ENCODE peak calls at places on chromosomes 16 and 17, in four cellular contexts. V is BJ; H is body of pancreas; E is CD4-positive, alpha-beta T cell. K is an unnamed sample.

GRCh38 chr16:84396537-84397008 is 28.2 kb downstream of the ATP2C2 start:
- DNase-seq in V (no peak), H (no peak), E (no peak), K (no peak)

GRCh38 chr17:70862295-70862694 is 693.0 kb downstream of the KCNJ2 start:
- DNase-seq in V (no peak), H (no peak), E (no peak), K (no peak)

GRCh38 chr17:48054238-48055185 is 6.4 kb downstream of the NFE2L1 start:
- DNase-seq in V (peak; percentile 57), H (peak; percentile 87), E (no peak), K (no peak)

GRCh38 chr17:33016920-33017319 is 25.3 kb downstream of the SPACA3 start:
- DNase-seq in V (no peak), H (no peak), E (no peak), K (no peak)

GRCh38 chr17:55898195-55898594 is 147.3 kb downstream of the PCTP start:
- DNase-seq in V (no peak), H (peak; percentile 15), E (no peak), K (no peak)

GRCh38 chr16:84652565-84652964 is 4.3 kb downstream of the KLHL36 start:
- DNase-seq in V (no peak), H (no peak), E (peak; percentile 41), K (no peak)

GRCh38 chr17:47199627-47200324 is 9.4 kb upstream of the MYL4 start:
- DNase-seq in V (no peak), H (no peak), E (no peak), K (peak; percentile 58)

GRCh38 chr17:35127751-35128514 is 6.5 kb downstream of the FNDC8 start:
- DNase-seq in V (peak; percentile 78), H (peak; percentile 33), E (no peak), K (no peak)

GRCh38 chr17:43556292-43556691 is 10.2 kb upstream of the ETV4 start:
- DNase-seq in V (peak; percentile 83), H (no peak), E (no peak), K (no peak)

GRCh38 chr17:68627956-68628355 is 26.8 kb upstream of the FAM20A start:
- DNase-seq in V (no peak), H (no peak), E (no peak), K (no peak)

DNA sequence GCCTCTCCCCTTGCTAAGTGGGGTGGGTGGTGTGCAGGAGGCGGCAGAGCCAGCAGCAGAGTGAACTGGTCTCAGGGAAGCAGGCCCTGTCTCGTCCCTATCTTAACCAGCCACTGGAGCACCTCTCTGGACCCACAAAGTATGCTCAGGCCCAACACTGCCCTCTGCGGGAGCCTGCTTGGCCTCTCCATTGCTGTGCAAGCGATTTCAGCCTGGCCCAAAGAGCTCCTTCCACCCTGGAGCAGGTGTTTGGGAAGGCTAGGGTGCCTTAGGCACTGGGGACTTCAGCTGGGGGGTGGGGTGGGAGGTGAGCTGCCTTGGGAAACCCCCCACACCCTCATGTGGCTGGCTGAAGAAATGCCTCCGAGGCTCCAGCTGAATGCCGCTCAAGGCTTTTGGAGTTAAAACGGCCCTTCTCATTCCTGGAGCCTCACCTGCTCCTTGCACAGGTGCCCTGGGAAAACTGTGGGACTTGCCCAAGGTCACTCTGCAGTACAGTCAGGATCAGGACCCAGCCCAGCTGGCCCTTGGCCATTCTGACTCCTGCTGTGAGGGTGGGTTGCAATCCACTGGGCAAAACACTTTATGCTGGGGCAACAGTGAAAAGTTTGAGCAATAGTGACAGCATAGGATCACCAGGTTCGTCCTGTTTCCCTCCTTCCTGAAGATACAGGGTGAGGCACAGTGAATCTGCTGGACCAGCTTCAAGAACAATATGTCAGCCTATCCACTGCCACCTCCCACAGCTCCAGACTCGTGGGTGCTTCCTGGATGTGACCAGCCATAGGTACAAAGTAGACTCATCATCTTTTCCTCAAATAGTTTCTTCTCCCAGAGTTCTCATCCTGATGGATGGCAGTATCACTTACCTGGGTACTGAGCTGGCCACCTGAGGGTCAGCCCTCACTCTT is 5.9 kb upstream of the UBE2O start:
- DNase-seq in V (no peak), H (peak; percentile 76), E (no peak), K (peak; percentile 77)
- TF ChIP-seq CTCF in V (peak; percentile 77), H (peak; percentile 36), E (no peak), K (peak; percentile 57)

DNA sequence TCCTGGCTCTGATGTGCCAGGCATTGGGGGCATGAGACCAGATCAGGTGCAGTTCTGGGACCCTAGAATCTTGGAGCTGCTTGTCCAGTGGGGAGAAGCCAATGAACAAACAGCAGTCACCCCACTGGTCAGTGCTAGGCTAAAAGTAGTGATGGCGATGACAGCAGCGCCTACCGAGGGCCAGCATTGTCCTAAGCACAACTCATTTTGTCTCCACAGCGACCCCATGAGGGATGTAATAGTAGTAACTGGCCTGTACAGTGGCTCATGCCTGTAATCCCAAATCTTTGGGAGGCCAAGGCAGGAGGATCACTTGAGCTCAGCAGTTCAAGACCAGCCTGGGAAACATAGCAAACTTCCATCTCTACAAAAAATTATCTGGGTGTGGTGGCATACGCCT is 6.2 kb downstream of the SMCR8 start:
- DNase-seq in V (no peak), H (no peak), E (no peak), K (no peak)
- TF ChIP-seq CTCF in V (peak; percentile 16), H (no peak), E (no peak), K (no peak)

GRCh38 chr16:11636172-11636721 is 32.0 kb upstream of the SNN start:
- DNase-seq in V (no peak), H (peak; percentile 89), E (no peak), K (no peak)
- TF ChIP-seq CTCF in V (no peak), H (no peak), E (no peak), K (no peak)

DNA sequence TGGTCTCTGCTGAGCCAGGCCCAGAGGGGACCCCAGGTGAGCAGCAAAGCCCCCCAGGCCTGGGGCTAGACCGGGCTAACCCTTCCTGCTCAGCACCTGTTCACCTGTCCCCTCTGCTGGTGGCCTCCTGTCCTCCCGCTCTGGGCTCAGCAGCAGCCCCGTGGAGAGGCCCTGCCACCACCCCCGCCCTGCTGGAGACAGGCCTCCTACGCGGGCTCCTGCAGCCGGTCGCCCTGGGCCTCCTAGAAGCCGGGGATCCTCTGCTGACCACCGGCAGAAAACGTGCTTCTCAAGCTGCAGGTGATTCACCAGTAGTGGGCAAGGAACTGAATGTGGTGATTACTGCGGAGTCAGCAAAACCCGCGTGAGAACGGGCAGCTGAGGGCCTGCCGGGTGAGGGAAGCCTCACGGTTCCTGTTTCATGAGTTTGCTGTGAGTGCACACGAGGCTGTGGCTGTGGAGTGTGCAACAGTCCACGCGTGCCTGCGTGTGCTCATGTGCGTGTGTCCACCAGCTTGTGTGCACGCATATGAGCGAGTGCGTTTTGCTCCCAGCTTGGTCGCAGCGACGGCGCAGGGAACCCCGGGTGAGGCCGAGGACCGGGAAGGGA is 792 bp downstream of the SECTM1 start:
- DNase-seq in V (no peak), H (peak; percentile 75), E (no peak), K (no peak)
- TF ChIP-seq CTCF in V (no peak), H (no peak), E (no peak), K (no peak)